ENCODE peak calls at places on chromosome 5, in eight cellular contexts. J is A673; P is HFF-Myc; M is sigmoid colon; B is left ventricle myocardium inferior; K is HCT116; I is CD4-positive, alpha-beta T cell; Q is fibroblast of the aortic adventitia. A is an unnamed sample.

GRCh38 chr5:108266235-108266634 is 115.7 kb downstream of the FBXL17 start:
- DNase-seq in J (no peak), P (no peak), M (no peak), B (no peak), K (no peak), I (no peak), Q (peak; percentile 16), A (no peak)

GRCh38 chr5:81626524-81626923 is 124.4 kb downstream of the SSBP2 start:
- DNase-seq in J (peak; percentile 88), P (peak; percentile 69), M (no peak), B (no peak), K (peak; percentile 36), I (no peak), Q (peak; percentile 64), A (peak; percentile 33)

GRCh38 chr5:81292130-81292529 is 9.3 kb upstream of the ZCCHC9 start:
- DNase-seq in J (no peak), P (no peak), M (no peak), B (no peak), K (no peak), I (no peak), Q (no peak), A (no peak)

GRCh38 chr5:80255425-80255751 is 460 bp downstream of the SERINC5 start:
- DNase-seq in J (peak; percentile 73), P (no peak), M (peak; percentile 88), B (peak; percentile 69), K (no peak), I (peak; percentile 6), Q (peak; percentile 59), A (no peak)

GRCh38 chr5:138138949-138139775 is at the start of gene NME5:
- DNase-seq in J (peak; percentile 30), P (no peak), M (peak; percentile 72), B (peak; percentile 67), K (peak; percentile 48), I (no peak), Q (peak; percentile 49), A (no peak)

GRCh38 chr5:157718529-157718928 is 12.7 kb upstream of the THG1L start:
- DNase-seq in J (peak; percentile 67), P (peak; percentile 66), M (no peak), B (no peak), K (peak; percentile 19), I (no peak), Q (peak; percentile 86), A (no peak)

GRCh38 chr5:102223542-102224444 is 72.3 kb downstream of the SLCO4C1 start:
- DNase-seq in J (peak; percentile 63), P (peak; percentile 9), M (no peak), B (no peak), K (peak; percentile 41), I (no peak), Q (peak; percentile 30), A (no peak)

GRCh38 chr5:141437208-141437607 is 6.9 kb downstream of the PCDHGA12 start:
- DNase-seq in J (no peak), P (no peak), M (no peak), B (no peak), K (no peak), I (no peak), Q (no peak), A (no peak)

GRCh38 chr5:3099526-3099925 is 348.0 kb upstream of the IRX2 start:
- DNase-seq in J (no peak), P (no peak), M (no peak), B (no peak), K (no peak), I (no peak), Q (no peak), A (no peak)

GRCh38 chr5:39760385-39761198 is 335.8 kb upstream of the DAB2 start:
- DNase-seq in J (no peak), P (peak; percentile 68), M (no peak), B (peak; percentile 28), K (no peak), I (no peak), Q (peak; percentile 93), A (peak; percentile 92)

GRCh38 chr5:37554938-37555337 is 175.8 kb downstream of the WDR70 start:
- DNase-seq in J (no peak), P (no peak), M (no peak), B (no peak), K (no peak), I (no peak), Q (no peak), A (no peak)

GRCh38 chr5:141149812-141150211 is at the start of gene PCDHB6:
- DNase-seq in J (peak; percentile 84), P (no peak), M (no peak), B (no peak), K (no peak), I (no peak), Q (peak; percentile 0), A (no peak)

GRCh38 chr5:88188458-88189132 is 80.0 kb downstream of the TMEM161B start:
- DNase-seq in J (peak; percentile 5), P (no peak), M (no peak), B (no peak), K (peak; percentile 19), I (no peak), Q (peak; percentile 4), A (no peak)

GRCh38 chr5:58021476-58021875 is 438.4 kb downstream of the PLK2 start:
- DNase-seq in J (no peak), P (no peak), M (no peak), B (no peak), K (no peak), I (no peak), Q (no peak), A (no peak)

GRCh38 chr5:180519098-180519497 is 24.9 kb downstream of the CNOT6 start:
- DNase-seq in J (no peak), P (no peak), M (no peak), B (no peak), K (no peak), I (no peak), Q (peak; percentile 68), A (no peak)

GRCh38 chr5:134732819-134733218 is 5.5 kb upstream of the CAMLG start:
- DNase-seq in J (no peak), P (no peak), M (no peak), B (no peak), K (no peak), I (no peak), Q (no peak), A (no peak)

GRCh38 chr5:172771439-172772111 is 580 bp upstream of the DUSP1 start:
- DNase-seq in J (no peak), P (no peak), M (no peak), B (no peak), K (no peak), I (no peak), Q (peak; percentile 70), A (no peak)

GRCh38 chr5:32587067-32587551 is 1.8 kb downstream of the SUB1 start:
- DNase-seq in J (no peak), P (no peak), M (no peak), B (no peak), K (no peak), I (no peak), Q (no peak), A (no peak)

GRCh38 chr5:107474724-107475489 is 195.8 kb downstream of the EFNA5 start:
- DNase-seq in J (peak; percentile 11), P (no peak), M (no peak), B (no peak), K (no peak), I (no peak), Q (no peak), A (no peak)

GRCh38 chr5:92500752-92501151 is 1080.3 kb downstream of the NR2F1-AS1 start:
- DNase-seq in J (no peak), P (no peak), M (no peak), B (no peak), K (no peak), I (no peak), Q (no peak), A (no peak)

GRCh38 chr5:92505145-92505544 is 1075.9 kb downstream of the NR2F1-AS1 start:
- DNase-seq in J (no peak), P (no peak), M (no peak), B (no peak), K (no peak), I (no peak), Q (peak; percentile 16), A (no peak)

GRCh38 chr5:92508271-92508670 is 1072.7 kb downstream of the NR2F1-AS1 start:
- DNase-seq in J (no peak), P (no peak), M (no peak), B (no peak), K (no peak), I (no peak), Q (no peak), A (no peak)

GRCh38 chr5:92504346-92504745 is 1076.7 kb downstream of the NR2F1-AS1 start:
- DNase-seq in J (no peak), P (no peak), M (no peak), B (no peak), K (no peak), I (no peak), Q (no peak), A (no peak)

GRCh38 chr5:92505925-92506324 is 1075.1 kb downstream of the NR2F1-AS1 start:
- DNase-seq in J (no peak), P (no peak), M (no peak), B (no peak), K (no peak), I (no peak), Q (peak; percentile 25), A (no peak)
- TF ChIP-seq CTCF in J (no peak), P (no peak), M (no peak), B (no peak), K (no peak), I (no peak), Q (no peak), A (no peak)

DNA sequence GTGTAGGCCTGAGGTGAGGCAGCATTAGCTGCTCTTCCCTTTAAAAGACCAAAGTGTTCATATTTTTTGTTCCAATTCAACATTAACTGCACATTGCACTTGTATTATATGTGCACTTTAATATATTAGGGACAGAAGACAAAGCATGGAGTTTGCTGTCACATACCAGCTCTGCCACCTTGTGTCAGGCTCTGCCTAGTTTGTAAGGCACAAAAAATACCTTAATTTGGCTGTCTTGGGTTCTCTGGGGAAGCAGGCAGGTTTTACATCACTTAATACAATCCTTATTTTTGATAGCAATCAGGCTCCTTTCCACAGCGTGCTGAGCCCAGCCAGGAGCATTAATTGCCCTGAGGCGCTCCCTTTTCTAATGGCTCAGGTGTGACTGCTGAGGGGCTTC is 131.8 kb downstream of the SCAMP1 start:
- DNase-seq in J (no peak), P (no peak), M (no peak), B (no peak), K (no peak), I (no peak), Q (no peak), A (no peak)
- TF ChIP-seq CTCF in J (no peak), P (no peak), M (no peak), B (no peak), K (no peak), I (no peak), Q (no peak), A (no peak)

DNA sequence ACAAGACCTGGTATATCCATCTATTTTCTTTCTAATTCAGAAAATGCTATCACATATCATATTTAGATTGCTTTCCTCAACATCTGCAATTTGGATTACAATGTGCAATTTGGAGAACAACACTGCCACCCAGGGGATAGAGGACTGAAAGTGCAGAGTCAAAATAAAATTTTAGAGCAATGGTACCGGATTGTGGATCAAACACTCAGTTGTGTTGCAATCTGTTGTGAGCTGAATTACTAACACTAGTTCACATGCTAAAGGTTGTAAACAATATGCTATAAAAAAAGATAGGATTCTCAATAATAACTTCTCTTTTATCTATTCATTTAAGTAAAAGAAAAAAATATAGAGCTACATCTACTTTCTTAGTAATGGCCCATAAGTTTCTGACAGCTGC is 11.9 kb upstream of the SRFBP1 start:
- DNase-seq in J (peak; percentile 69), P (no peak), M (no peak), B (no peak), K (peak; percentile 29), I (no peak), Q (peak; percentile 74), A (no peak)
- TF ChIP-seq CTCF in J (peak; percentile 75), P (peak; percentile 50), M (no peak), B (peak; percentile 67), K (peak; percentile 53), I (peak; percentile 40), Q (peak; percentile 75), A (peak; percentile 46)

GRCh38 chr5:91302335-91302734 is 80.8 kb downstream of the ARRDC3 start:
- DNase-seq in J (no peak), P (no peak), M (no peak), B (no peak), K (no peak), I (no peak), Q (no peak), A (no peak)
- TF ChIP-seq CTCF in J (peak; percentile 45), P (no peak), M (no peak), B (no peak), K (peak; percentile 31), I (no peak), Q (no peak), A (no peak)